ENCODE peak calls at places on chromosome 1, in seven cellular contexts. N is G401, S is globus pallidus, O is AG04450, D is T-helper 2 cell, P is ACHN, J is AG20443. W is an unnamed sample.
A peak's percentile ranks its signal among the peaks of the same experiment; 100 is the strongest.

GRCh38 chr1:202034683-202035462 is 24.5 kb downstream of the ELF3 start:
- DNase-seq in N (no peak), S (no peak), O (peak; percentile 89), D (no peak), P (peak; percentile 99), J (peak; percentile 94), W (peak; percentile 90)

GRCh38 chr1:234619794-234620247 is 9.8 kb upstream of the IRF2BP2 start:
- DNase-seq in N (no peak), S (no peak), O (no peak), D (no peak), P (peak; percentile 45), J (no peak), W (no peak)

GRCh38 chr1:111690306-111690617 is 48.9 kb downstream of the INKA2 start:
- DNase-seq in N (peak; percentile 85), S (peak; percentile 57), O (peak; percentile 77), D (no peak), P (peak; percentile 83), J (peak; percentile 61), W (peak; percentile 30)

GRCh38 chr1:8083739-8084484 is 57.8 kb upstream of the ERRFI1 start:
- DNase-seq in N (no peak), S (no peak), O (no peak), D (no peak), P (no peak), J (no peak), W (no peak)

GRCh38 chr1:241482761-241483250 is 36.7 kb downstream of the FH start:
- DNase-seq in N (no peak), S (no peak), O (no peak), D (no peak), P (peak; percentile 68), J (peak; percentile 65), W (peak; percentile 42)

GRCh38 chr1:161367684-161368398 is at the start of gene CFAP126:
- DNase-seq in N (peak; percentile 51), S (peak; percentile 81), O (no peak), D (peak; percentile 56), P (peak; percentile 86), J (peak; percentile 80), W (peak; percentile 92)

GRCh38 chr1:52055066-52055853 is at the start of gene TXNDC12:
- DNase-seq in N (peak; percentile 97), S (peak; percentile 91), O (peak; percentile 75), D (peak; percentile 65), P (peak; percentile 94), J (peak; percentile 93), W (peak; percentile 90)

GRCh38 chr1:106924360-106924759 is 132.1 kb upstream of the PRMT6 start:
- DNase-seq in N (peak; percentile 29), S (peak; percentile 5), O (no peak), D (no peak), P (peak; percentile 63), J (peak; percentile 39), W (no peak)

GRCh38 chr1:211579434-211580302 is 707 bp upstream of the SLC30A1 start:
- DNase-seq in N (no peak), S (no peak), O (no peak), D (no peak), P (peak; percentile 58), J (no peak), W (no peak)

GRCh38 chr1:70034403-70034802 is 171.0 kb downstream of the LRRC40 start:
- DNase-seq in N (no peak), S (no peak), O (peak; percentile 49), D (no peak), P (peak; percentile 30), J (peak; percentile 55), W (peak; percentile 25)

GRCh38 chr1:68231627-68232303 is 558 bp downstream of the WLS start:
- DNase-seq in N (peak; percentile 13), S (peak; percentile 54), O (peak; percentile 39), D (no peak), P (peak; percentile 75), J (peak; percentile 76), W (peak; percentile 81)

GRCh38 chr1:171913385-171913784 is 72.1 kb downstream of the DNM3 start:
- DNase-seq in N (peak; percentile 72), S (peak; percentile 82), O (no peak), D (no peak), P (no peak), J (no peak), W (no peak)

GRCh38 chr1:109827466-109827865 is 63.7 kb upstream of the EPS8L3 start:
- DNase-seq in N (no peak), S (no peak), O (no peak), D (no peak), P (no peak), J (no peak), W (no peak)

W was measured in hepatic stellate cell.